ENCODE peak calls at places on chromosome 5, in eight cellular contexts. One of them, this sample, is unnamed.

GRCh38 chr5:74127377-74128338 is 501.7 kb downstream of the ARHGEF28 start:
- DNase-seq in CD8-positive, alpha-beta T cell: no peak
- DNase-seq in left ventricle myocardium inferior: no peak
- DNase-seq in suprapubic skin: no peak
- DNase-seq in astrocyte of the spinal cord: peak
- DNase-seq in choroid plexus epithelial cell: peak
- DNase-seq in GM12865: no peak
- DNase-seq in brain microvascular endothelial cell: peak
- DNase-seq in this sample: peak

GRCh38 chr5:126508962-126509279 is 85.7 kb downstream of the GRAMD2B start:
- DNase-seq in CD8-positive, alpha-beta T cell: no peak
- DNase-seq in left ventricle myocardium inferior: no peak
- DNase-seq in suprapubic skin: no peak
- DNase-seq in astrocyte of the spinal cord: peak
- DNase-seq in choroid plexus epithelial cell: peak
- DNase-seq in GM12865: peak
- DNase-seq in brain microvascular endothelial cell: peak
- DNase-seq in this sample: peak

GRCh38 chr5:73655521-73656160 is 29.6 kb downstream of the ARHGEF28 start:
- DNase-seq in CD8-positive, alpha-beta T cell: no peak
- DNase-seq in left ventricle myocardium inferior: no peak
- DNase-seq in suprapubic skin: no peak
- DNase-seq in astrocyte of the spinal cord: no peak
- DNase-seq in choroid plexus epithelial cell: no peak
- DNase-seq in GM12865: peak
- DNase-seq in brain microvascular endothelial cell: no peak
- DNase-seq in this sample: no peak

GRCh38 chr5:78127875-78128274 is 166.6 kb downstream of the AP3B1 start:
- DNase-seq in CD8-positive, alpha-beta T cell: no peak
- DNase-seq in left ventricle myocardium inferior: no peak
- DNase-seq in suprapubic skin: no peak
- DNase-seq in astrocyte of the spinal cord: no peak
- DNase-seq in choroid plexus epithelial cell: no peak
- DNase-seq in GM12865: no peak
- DNase-seq in brain microvascular endothelial cell: no peak
- DNase-seq in this sample: peak

GRCh38 chr5:71601222-71602026 is 14.3 kb downstream of the MCCC2 start:
- DNase-seq in CD8-positive, alpha-beta T cell: peak
- DNase-seq in left ventricle myocardium inferior: no peak
- DNase-seq in suprapubic skin: no peak
- DNase-seq in astrocyte of the spinal cord: peak
- DNase-seq in choroid plexus epithelial cell: peak
- DNase-seq in GM12865: peak
- DNase-seq in brain microvascular endothelial cell: peak
- DNase-seq in this sample: peak

GRCh38 chr5:72596956-72597355 is 89.7 kb upstream of the ZNF366 start:
- DNase-seq in CD8-positive, alpha-beta T cell: no peak
- DNase-seq in left ventricle myocardium inferior: no peak
- DNase-seq in suprapubic skin: no peak
- DNase-seq in astrocyte of the spinal cord: no peak
- DNase-seq in choroid plexus epithelial cell: no peak
- DNase-seq in GM12865: no peak
- DNase-seq in brain microvascular endothelial cell: peak
- DNase-seq in this sample: no peak

GRCh38 chr5:21774791-21775190 is 1078.4 kb downstream of the CDH12 start:
- DNase-seq in CD8-positive, alpha-beta T cell: no peak
- DNase-seq in left ventricle myocardium inferior: no peak
- DNase-seq in suprapubic skin: no peak
- DNase-seq in astrocyte of the spinal cord: peak
- DNase-seq in choroid plexus epithelial cell: peak
- DNase-seq in GM12865: no peak
- DNase-seq in brain microvascular endothelial cell: no peak
- DNase-seq in this sample: peak

GRCh38 chr5:95842955-95843544 is 20.5 kb upstream of the GLRX start:
- DNase-seq in CD8-positive, alpha-beta T cell: peak
- DNase-seq in left ventricle myocardium inferior: peak
- DNase-seq in suprapubic skin: peak
- DNase-seq in astrocyte of the spinal cord: peak
- DNase-seq in choroid plexus epithelial cell: peak
- DNase-seq in GM12865: peak
- DNase-seq in brain microvascular endothelial cell: peak
- DNase-seq in this sample: no peak

GRCh38 chr5:159218595-159219023 is 9.3 kb upstream of the RNF145 start:
- DNase-seq in CD8-positive, alpha-beta T cell: no peak
- DNase-seq in left ventricle myocardium inferior: no peak
- DNase-seq in suprapubic skin: no peak
- DNase-seq in astrocyte of the spinal cord: no peak
- DNase-seq in choroid plexus epithelial cell: peak
- DNase-seq in GM12865: no peak
- DNase-seq in brain microvascular endothelial cell: no peak
- DNase-seq in this sample: no peak

DNA sequence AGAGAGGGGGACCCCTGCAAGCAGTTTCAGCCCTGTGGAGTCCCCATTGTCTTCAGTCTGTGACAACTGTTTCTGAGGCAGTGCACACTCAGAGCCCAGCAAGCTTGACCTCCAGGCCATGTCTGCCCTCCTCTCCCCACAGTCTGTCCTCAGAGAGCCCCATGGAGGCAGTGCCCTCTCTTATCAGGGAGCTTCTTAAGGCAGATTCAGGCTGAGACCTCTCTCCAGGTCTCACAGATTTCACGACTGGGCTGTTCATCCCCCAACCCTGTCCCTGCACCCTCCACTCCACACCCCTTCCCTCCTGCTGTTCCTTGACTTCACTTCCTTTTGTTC is 218.5 kb downstream of the MED10 start:
- DNase-seq in CD8-positive, alpha-beta T cell: no peak
- DNase-seq in left ventricle myocardium inferior: no peak
- DNase-seq in suprapubic skin: no peak
- DNase-seq in astrocyte of the spinal cord: no peak
- DNase-seq in choroid plexus epithelial cell: no peak
- DNase-seq in GM12865: no peak
- DNase-seq in brain microvascular endothelial cell: no peak
- DNase-seq in this sample: no peak
- H3K4me3 ChIP-seq in CD8-positive, alpha-beta T cell: no peak
- H3K4me3 ChIP-seq in left ventricle myocardium inferior: no peak
- H3K4me3 ChIP-seq in suprapubic skin: no peak
- H3K4me3 ChIP-seq in astrocyte of the spinal cord: no peak
- H3K4me3 ChIP-seq in choroid plexus epithelial cell: peak
- H3K4me3 ChIP-seq in GM12865: no peak
- H3K4me3 ChIP-seq in brain microvascular endothelial cell: no peak
- H3K4me3 ChIP-seq in this sample: peak

GRCh38 chr5:44951371-44951770 is 142.6 kb downstream of the MRPS30 start:
- DNase-seq in CD8-positive, alpha-beta T cell: no peak
- DNase-seq in left ventricle myocardium inferior: no peak
- DNase-seq in suprapubic skin: no peak
- DNase-seq in astrocyte of the spinal cord: no peak
- DNase-seq in choroid plexus epithelial cell: no peak
- DNase-seq in GM12865: no peak
- DNase-seq in brain microvascular endothelial cell: no peak
- DNase-seq in this sample: no peak

GRCh38 chr5:44953078-44953477 is 144.3 kb downstream of the MRPS30 start:
- DNase-seq in CD8-positive, alpha-beta T cell: no peak
- DNase-seq in left ventricle myocardium inferior: no peak
- DNase-seq in suprapubic skin: no peak
- DNase-seq in astrocyte of the spinal cord: no peak
- DNase-seq in choroid plexus epithelial cell: no peak
- DNase-seq in GM12865: no peak
- DNase-seq in brain microvascular endothelial cell: no peak
- DNase-seq in this sample: no peak

GRCh38 chr5:44949687-44950086 is 140.9 kb downstream of the MRPS30 start:
- DNase-seq in CD8-positive, alpha-beta T cell: no peak
- DNase-seq in left ventricle myocardium inferior: no peak
- DNase-seq in suprapubic skin: no peak
- DNase-seq in astrocyte of the spinal cord: no peak
- DNase-seq in choroid plexus epithelial cell: no peak
- DNase-seq in GM12865: no peak
- DNase-seq in brain microvascular endothelial cell: no peak
- DNase-seq in this sample: no peak

DNA sequence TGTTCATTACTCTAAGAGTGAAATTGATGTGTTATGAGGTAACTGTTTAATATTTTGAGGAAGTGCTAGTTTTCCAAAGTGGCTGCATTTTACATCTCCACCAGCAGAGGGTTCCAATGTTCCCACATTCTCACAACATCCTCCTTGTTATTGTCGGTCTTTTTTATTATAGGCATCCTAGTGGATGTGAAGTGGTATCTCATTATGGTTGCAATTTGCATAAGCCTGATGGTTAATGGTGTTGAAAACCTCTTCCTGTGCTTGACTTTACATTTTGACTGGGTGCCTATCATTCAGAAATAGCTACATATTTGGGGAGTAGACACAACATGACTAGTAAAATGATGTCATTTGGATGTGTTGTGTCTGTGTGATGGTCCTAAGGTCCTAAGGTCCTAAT is 143.6 kb downstream of the MRPS30 start:
- DNase-seq in CD8-positive, alpha-beta T cell: no peak
- DNase-seq in left ventricle myocardium inferior: no peak
- DNase-seq in suprapubic skin: no peak
- DNase-seq in astrocyte of the spinal cord: peak
- DNase-seq in choroid plexus epithelial cell: peak
- DNase-seq in GM12865: peak
- DNase-seq in brain microvascular endothelial cell: peak
- DNase-seq in this sample: peak
- TF ChIP-seq CTCF in CD8-positive, alpha-beta T cell: peak
- TF ChIP-seq CTCF in left ventricle myocardium inferior: peak
- TF ChIP-seq CTCF in suprapubic skin: no peak
- TF ChIP-seq CTCF in astrocyte of the spinal cord: peak
- TF ChIP-seq CTCF in choroid plexus epithelial cell: peak
- TF ChIP-seq CTCF in GM12865: peak
- TF ChIP-seq CTCF in brain microvascular endothelial cell: peak
- TF ChIP-seq CTCF in this sample: peak

DNA sequence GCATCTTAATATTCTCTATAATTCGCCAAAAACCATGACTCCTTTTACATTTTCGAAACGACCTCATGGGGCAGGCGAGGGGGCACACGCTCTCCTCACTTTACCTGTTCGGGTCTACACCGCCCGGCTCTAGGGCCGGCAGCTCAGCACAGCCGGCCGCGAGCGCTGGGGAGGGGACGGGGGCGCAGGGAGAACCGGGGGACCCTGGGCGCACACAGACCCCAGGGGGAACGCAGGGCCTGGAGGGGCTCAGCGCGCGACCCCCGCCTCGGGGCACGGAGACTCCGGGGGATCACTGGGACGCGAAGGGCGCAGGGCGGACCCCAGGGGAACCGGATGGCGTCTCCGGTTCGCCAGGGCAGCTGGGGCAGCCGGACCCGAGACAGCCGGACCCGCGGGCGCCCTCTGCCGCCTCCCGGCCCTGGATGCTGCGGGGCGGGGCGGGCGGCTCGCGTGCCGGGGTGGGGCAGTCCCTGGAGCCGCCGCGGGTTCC is at the start of gene AHRR:
- DNase-seq in CD8-positive, alpha-beta T cell: no peak
- DNase-seq in left ventricle myocardium inferior: peak
- DNase-seq in suprapubic skin: peak
- DNase-seq in astrocyte of the spinal cord: peak
- DNase-seq in choroid plexus epithelial cell: peak
- DNase-seq in GM12865: peak
- DNase-seq in brain microvascular endothelial cell: peak
- DNase-seq in this sample: peak
- H3K4me3 ChIP-seq in CD8-positive, alpha-beta T cell: peak
- H3K4me3 ChIP-seq in left ventricle myocardium inferior: peak
- H3K4me3 ChIP-seq in suprapubic skin: peak
- H3K4me3 ChIP-seq in astrocyte of the spinal cord: peak
- H3K4me3 ChIP-seq in choroid plexus epithelial cell: peak
- H3K4me3 ChIP-seq in GM12865: peak
- H3K4me3 ChIP-seq in brain microvascular endothelial cell: peak
- H3K4me3 ChIP-seq in this sample: no peak

DNA sequence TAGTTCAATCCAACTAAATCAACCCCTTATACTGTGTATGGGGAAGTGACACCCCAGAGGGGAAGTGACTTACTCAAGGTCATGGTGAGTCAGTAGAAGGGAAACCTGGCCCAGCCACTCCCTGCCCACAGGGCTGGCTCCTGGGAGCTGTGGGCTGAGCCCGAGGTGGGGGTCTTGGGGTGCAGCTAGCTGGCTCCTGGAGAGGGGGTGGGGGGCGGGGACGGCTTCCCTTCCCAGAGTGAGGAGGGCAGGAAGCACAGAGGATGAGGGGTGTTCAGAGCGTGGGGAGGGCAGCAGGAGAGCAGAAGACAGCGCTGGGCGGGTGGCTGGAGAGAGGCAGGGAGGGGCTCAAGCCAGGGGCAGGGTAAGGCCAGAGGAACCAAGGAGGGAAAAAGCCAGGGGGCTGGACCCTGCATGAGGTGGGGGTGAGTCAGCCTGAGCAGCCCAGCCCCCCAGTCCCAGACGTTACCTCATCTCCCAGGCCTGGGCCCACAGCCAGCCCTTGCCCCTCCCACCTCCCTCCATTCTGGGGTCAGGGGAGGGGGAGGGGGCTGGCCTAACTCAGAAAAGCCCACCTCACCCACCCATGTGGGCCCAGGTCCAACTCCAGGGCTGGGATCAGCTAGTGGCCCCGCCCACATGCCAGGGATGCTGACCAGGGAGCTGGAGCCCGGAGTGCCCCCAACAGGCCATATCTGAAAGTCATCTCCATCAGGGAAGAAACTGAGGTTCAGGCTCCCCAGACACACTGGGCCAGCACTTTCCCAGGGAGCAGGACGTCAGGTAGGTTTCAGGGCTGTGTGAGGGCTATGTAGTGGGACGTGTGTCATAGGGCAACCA is 2.8 kb downstream of the PDLIM7 start:
- DNase-seq in CD8-positive, alpha-beta T cell: no peak
- DNase-seq in left ventricle myocardium inferior: peak
- DNase-seq in suprapubic skin: peak
- DNase-seq in astrocyte of the spinal cord: peak
- DNase-seq in choroid plexus epithelial cell: peak
- DNase-seq in GM12865: peak
- DNase-seq in brain microvascular endothelial cell: peak
- DNase-seq in this sample: peak
- TF ChIP-seq CTCF in CD8-positive, alpha-beta T cell: no peak
- TF ChIP-seq CTCF in left ventricle myocardium inferior: peak
- TF ChIP-seq CTCF in suprapubic skin: no peak
- TF ChIP-seq CTCF in astrocyte of the spinal cord: peak
- TF ChIP-seq CTCF in choroid plexus epithelial cell: peak
- TF ChIP-seq CTCF in GM12865: no peak
- TF ChIP-seq CTCF in brain microvascular endothelial cell: peak
- TF ChIP-seq CTCF in this sample: no peak

GRCh38 chr5:176416123-176416924 is at the start of gene CLTB:
- DNase-seq in CD8-positive, alpha-beta T cell: peak
- DNase-seq in left ventricle myocardium inferior: peak
- DNase-seq in suprapubic skin: peak
- DNase-seq in astrocyte of the spinal cord: peak
- DNase-seq in choroid plexus epithelial cell: peak
- DNase-seq in GM12865: peak
- DNase-seq in brain microvascular endothelial cell: peak
- DNase-seq in this sample: peak
- H3K4me3 ChIP-seq in CD8-positive, alpha-beta T cell: peak
- H3K4me3 ChIP-seq in left ventricle myocardium inferior: peak
- H3K4me3 ChIP-seq in suprapubic skin: peak
- H3K4me3 ChIP-seq in astrocyte of the spinal cord: peak
- H3K4me3 ChIP-seq in choroid plexus epithelial cell: peak
- H3K4me3 ChIP-seq in GM12865: peak
- H3K4me3 ChIP-seq in brain microvascular endothelial cell: peak
- H3K4me3 ChIP-seq in this sample: peak

GRCh38 chr5:14582797-14583137 is 1.2 kb downstream of the OTULINL start:
- DNase-seq in CD8-positive, alpha-beta T cell: no peak
- DNase-seq in left ventricle myocardium inferior: no peak
- DNase-seq in suprapubic skin: no peak
- DNase-seq in astrocyte of the spinal cord: no peak
- DNase-seq in choroid plexus epithelial cell: no peak
- DNase-seq in GM12865: no peak
- DNase-seq in brain microvascular endothelial cell: no peak
- DNase-seq in this sample: no peak
- TF ChIP-seq CTCF in CD8-positive, alpha-beta T cell: no peak
- TF ChIP-seq CTCF in left ventricle myocardium inferior: no peak
- TF ChIP-seq CTCF in suprapubic skin: no peak
- TF ChIP-seq CTCF in astrocyte of the spinal cord: no peak
- TF ChIP-seq CTCF in choroid plexus epithelial cell: peak
- TF ChIP-seq CTCF in GM12865: no peak
- TF ChIP-seq CTCF in brain microvascular endothelial cell: peak
- TF ChIP-seq CTCF in this sample: no peak

GRCh38 chr5:176817369-176817841 is 7.0 kb downstream of the UNC5A start:
- DNase-seq in CD8-positive, alpha-beta T cell: no peak
- DNase-seq in left ventricle myocardium inferior: no peak
- DNase-seq in suprapubic skin: no peak
- DNase-seq in astrocyte of the spinal cord: no peak
- DNase-seq in choroid plexus epithelial cell: no peak
- DNase-seq in GM12865: no peak
- DNase-seq in brain microvascular endothelial cell: no peak
- DNase-seq in this sample: no peak
- H3K4me3 ChIP-seq in CD8-positive, alpha-beta T cell: no peak
- H3K4me3 ChIP-seq in left ventricle myocardium inferior: peak
- H3K4me3 ChIP-seq in suprapubic skin: peak
- H3K4me3 ChIP-seq in astrocyte of the spinal cord: no peak
- H3K4me3 ChIP-seq in choroid plexus epithelial cell: no peak
- H3K4me3 ChIP-seq in GM12865: no peak
- H3K4me3 ChIP-seq in brain microvascular endothelial cell: no peak
- H3K4me3 ChIP-seq in this sample: no peak

This sample was measured in epithelial cell of esophagus.